ENCODE peak calls at places on chromosomes 2 and 18, in nine cellular contexts. F, T, G, M, B, C, L, X and W are unnamed samples.

GRCh38 chr2:98253461-98254073 is 92.7 kb upstream of the CNGA3 start:
- DNase-seq in F (no peak), T (peak; percentile 92), G (peak; percentile 16), M (no peak), B (no peak), C (no peak), L (no peak), X (no peak), W (no peak)

GRCh38 chr2:73105511-73105971 is 7.2 kb downstream of the RAB11FIP5 start:
- DNase-seq in F (no peak), T (no peak), G (peak; percentile 39), M (no peak), B (no peak), C (no peak), L (no peak), X (no peak), W (no peak)

GRCh38 chr2:36432479-36432878 is 76.9 kb downstream of the CRIM1 start:
- DNase-seq in F (no peak), T (no peak), G (no peak), M (no peak), B (no peak), C (no peak), L (no peak), X (no peak), W (no peak)

GRCh38 chr18:36186461-36187137 is 698 bp upstream of the MOCOS start:
- DNase-seq in F (no peak), T (peak; percentile 32), G (peak; percentile 66), M (peak; percentile 73), B (peak; percentile 80), C (peak; percentile 80), L (no peak), X (peak; percentile 38), W (no peak)

GRCh38 chr2:207764096-207764630 is 5.5 kb downstream of the FZD5 start:
- DNase-seq in F (no peak), T (no peak), G (no peak), M (no peak), B (no peak), C (no peak), L (no peak), X (no peak), W (no peak)

GRCh38 chr2:237680702-237681478 is 53.5 kb downstream of the LRRFIP1 start:
- DNase-seq in F (no peak), T (no peak), G (no peak), M (peak; percentile 25), B (no peak), C (no peak), L (no peak), X (no peak), W (no peak)

GRCh38 chr18:51151568-51152511 is 45.6 kb downstream of the MEX3C start:
- DNase-seq in F (no peak), T (no peak), G (no peak), M (no peak), B (peak; percentile 91), C (peak; percentile 81), L (no peak), X (peak; percentile 57), W (peak; percentile 64)

GRCh38 chr2:84905181-84906107 is at the start of gene TMSB10:
- DNase-seq in F (peak; percentile 81), T (peak; percentile 81), G (peak; percentile 94), M (peak; percentile 93), B (peak; percentile 97), C (peak; percentile 95), L (peak; percentile 82), X (peak; percentile 94), W (peak; percentile 88)

GRCh38 chr2:240963376-240964220 is 34.8 kb upstream of the SNED1 start:
- DNase-seq in F (peak; percentile 8), T (no peak), G (no peak), M (no peak), B (peak; percentile 73), C (no peak), L (no peak), X (no peak), W (peak; percentile 13)

GRCh38 chr18:22031581-22031980 is 137.8 kb upstream of the GATA6 start:
- DNase-seq in F (no peak), T (no peak), G (no peak), M (peak; percentile 54), B (no peak), C (no peak), L (no peak), X (no peak), W (no peak)

GRCh38 chr2:236917164-236917563 is 168.5 kb upstream of the COPS8 start:
- DNase-seq in F (no peak), T (no peak), G (no peak), M (no peak), B (no peak), C (no peak), L (no peak), X (no peak), W (no peak)

GRCh38 chr2:83168377-83168776 is 1290.7 kb downstream of the SUCLG1 start:
- DNase-seq in F (no peak), T (no peak), G (no peak), M (no peak), B (no peak), C (no peak), L (no peak), X (no peak), W (no peak)

GRCh38 chr2:117674172-117674571 is 140.3 kb upstream of the DDX18 start:
- DNase-seq in F (no peak), T (no peak), G (no peak), M (no peak), B (no peak), C (no peak), L (no peak), X (no peak), W (no peak)

GRCh38 chr2:26652361-26653041 is 11.3 kb upstream of the CIB4 start:
- DNase-seq in F (no peak), T (peak; percentile 53), G (peak; percentile 42), M (peak; percentile 26), B (peak; percentile 68), C (no peak), L (no peak), X (no peak), W (no peak)

GRCh38 chr2:14292964-14293363 is 339.6 kb upstream of the LRATD1 start:
- DNase-seq in F (no peak), T (no peak), G (no peak), M (no peak), B (no peak), C (no peak), L (no peak), X (no peak), W (no peak)

GRCh38 chr2:14285812-14286211 is 346.7 kb upstream of the LRATD1 start:
- DNase-seq in F (no peak), T (no peak), G (no peak), M (no peak), B (no peak), C (no peak), L (no peak), X (no peak), W (no peak)

DNA sequence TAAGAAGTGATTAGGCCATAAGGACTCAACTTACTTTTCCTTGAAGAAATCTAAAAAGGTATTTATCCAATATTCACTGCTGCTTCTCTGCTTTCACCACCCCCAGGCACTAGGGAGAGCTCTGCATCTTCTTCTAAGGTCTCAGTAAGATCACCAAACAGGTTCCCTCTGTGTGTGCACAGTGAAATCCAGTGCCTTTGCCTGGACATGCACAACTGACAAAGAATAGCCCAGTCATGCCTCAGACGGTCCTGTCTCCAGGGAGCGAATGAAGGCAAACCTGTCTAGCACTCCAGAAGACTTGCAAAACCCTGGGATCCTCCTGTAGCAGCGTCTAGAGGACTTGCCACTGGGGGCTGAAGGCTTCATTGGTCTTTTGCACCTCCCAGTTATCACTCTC is 344.5 kb upstream of the LRATD1 start:
- DNase-seq in F (no peak), T (no peak), G (no peak), M (no peak), B (no peak), C (no peak), L (no peak), X (no peak), W (no peak)
- TF ChIP-seq CTCF in F (peak; percentile 9), T (no peak), G (no peak), M (no peak), B (no peak), C (no peak), L (no peak), X (peak; percentile 36), W (no peak)

DNA sequence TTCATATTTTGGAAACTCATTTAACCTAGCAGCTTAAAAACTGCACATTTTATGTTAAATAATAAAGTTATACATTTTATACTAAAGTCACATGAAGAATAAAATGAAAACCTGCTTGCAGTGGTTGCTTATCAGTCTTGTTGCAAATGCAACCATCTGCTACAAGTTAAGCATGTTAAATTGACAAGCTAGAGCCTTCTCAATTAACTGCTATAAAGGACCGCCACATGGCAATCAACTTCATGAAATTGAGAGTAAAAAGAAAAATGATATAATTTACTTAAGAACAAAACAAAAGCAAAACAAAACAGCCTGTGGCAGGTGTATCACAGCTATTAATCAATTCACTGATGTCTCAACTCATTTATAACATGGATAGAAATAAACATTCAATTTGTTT is 78.7 kb downstream of the RTTN start:
- DNase-seq in F (no peak), T (no peak), G (no peak), M (no peak), B (no peak), C (no peak), L (no peak), X (no peak), W (no peak)
- TF ChIP-seq CTCF in F (no peak), T (no peak), G (no peak), M (no peak), B (no peak), C (no peak), L (no peak), X (no peak), W (no peak)

GRCh38 chr2:137865954-137866540 is 98.2 kb upstream of the HNMT start:
- DNase-seq in F (peak; percentile 46), T (peak; percentile 57), G (peak; percentile 59), M (peak; percentile 55), B (no peak), C (no peak), L (peak; percentile 5), X (peak; percentile 17), W (no peak)
- TF ChIP-seq CTCF in F (peak; percentile 80), T (peak; percentile 66), G (peak; percentile 70), M (peak; percentile 59), B (peak; percentile 56), C (peak; percentile 19), L (peak; percentile 81), X (peak; percentile 67), W (no peak)

DNA sequence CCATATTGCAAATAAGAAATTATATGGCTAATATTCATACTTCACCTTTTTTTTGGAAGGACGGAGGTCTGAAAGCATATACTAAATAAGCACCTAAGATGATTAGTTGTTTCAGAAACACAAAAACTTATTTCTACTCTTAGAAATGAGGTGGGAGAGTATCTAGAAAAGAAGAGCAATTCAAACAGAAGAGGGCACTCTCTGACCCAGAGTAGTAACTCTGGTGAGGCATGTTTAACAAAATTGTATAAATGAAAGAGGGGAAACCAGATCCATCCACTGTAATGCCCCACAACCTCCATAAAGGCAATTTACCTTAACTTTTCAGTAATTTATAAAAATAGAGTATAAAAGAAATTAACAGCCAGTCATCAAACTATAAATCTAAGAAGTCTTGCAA is 669.6 kb upstream of the VRK2 start:
- DNase-seq in F (no peak), T (peak; percentile 7), G (peak; percentile 2), M (no peak), B (no peak), C (no peak), L (no peak), X (peak; percentile 23), W (no peak)
- TF ChIP-seq CTCF in F (peak; percentile 43), T (no peak), G (no peak), M (no peak), B (no peak), C (no peak), L (no peak), X (peak; percentile 48), W (no peak)